ENCODE peak calls at places on chromosomes 2 and 18, in four cellular contexts. One of them, this sample, is unnamed.

GRCh38 chr2:165114345-165114943 is 89.4 kb downstream of the SCN3A start:
- DNase-seq in LoVo: no peak
- DNase-seq in activated CD8-positive, alpha-beta memory T cell treated with anti-CD3 and anti-CD28 coated beads, Interleukin-2, amount 10 ng/mL, durations not matched to agents 7 days and 5 days: no peak
- DNase-seq in stimulated activated CD4-positive, alpha-beta T cell treated with anti-CD3 and anti-CD28 coated beads, Interleukin-2, amount 100 ng/mL, for 48 hours: no peak
- DNase-seq in this sample: no peak

GRCh38 chr2:196172976-196173375 is 1.6 kb upstream of the STK17B start:
- DNase-seq in LoVo: no peak
- DNase-seq in activated CD8-positive, alpha-beta memory T cell treated with anti-CD3 and anti-CD28 coated beads, Interleukin-2, amount 10 ng/mL, durations not matched to agents 7 days and 5 days: peak; percentile 42
- DNase-seq in stimulated activated CD4-positive, alpha-beta T cell treated with anti-CD3 and anti-CD28 coated beads, Interleukin-2, amount 100 ng/mL, for 48 hours: no peak
- DNase-seq in this sample: no peak

GRCh38 chr2:237956402-237956736 is 10.4 kb upstream of the UBE2F start:
- DNase-seq in LoVo: no peak
- DNase-seq in activated CD8-positive, alpha-beta memory T cell treated with anti-CD3 and anti-CD28 coated beads, Interleukin-2, amount 10 ng/mL, durations not matched to agents 7 days and 5 days: no peak
- DNase-seq in stimulated activated CD4-positive, alpha-beta T cell treated with anti-CD3 and anti-CD28 coated beads, Interleukin-2, amount 100 ng/mL, for 48 hours: no peak
- DNase-seq in this sample: no peak

GRCh38 chr2:96142217-96143113 is 2.8 kb downstream of the DUSP2 start:
- DNase-seq in LoVo: no peak
- DNase-seq in activated CD8-positive, alpha-beta memory T cell treated with anti-CD3 and anti-CD28 coated beads, Interleukin-2, amount 10 ng/mL, durations not matched to agents 7 days and 5 days: peak; percentile 75
- DNase-seq in stimulated activated CD4-positive, alpha-beta T cell treated with anti-CD3 and anti-CD28 coated beads, Interleukin-2, amount 100 ng/mL, for 48 hours: peak; percentile 85
- DNase-seq in this sample: peak; percentile 47

GRCh38 chr2:216690451-216691209 is 4.7 kb downstream of the IGFBP5 start:
- DNase-seq in LoVo: no peak
- DNase-seq in activated CD8-positive, alpha-beta memory T cell treated with anti-CD3 and anti-CD28 coated beads, Interleukin-2, amount 10 ng/mL, durations not matched to agents 7 days and 5 days: no peak
- DNase-seq in stimulated activated CD4-positive, alpha-beta T cell treated with anti-CD3 and anti-CD28 coated beads, Interleukin-2, amount 100 ng/mL, for 48 hours: no peak
- DNase-seq in this sample: no peak

GRCh38 chr2:147937744-147938349 is 82.7 kb downstream of the ORC4 start:
- DNase-seq in LoVo: peak; percentile 52
- DNase-seq in activated CD8-positive, alpha-beta memory T cell treated with anti-CD3 and anti-CD28 coated beads, Interleukin-2, amount 10 ng/mL, durations not matched to agents 7 days and 5 days: no peak
- DNase-seq in stimulated activated CD4-positive, alpha-beta T cell treated with anti-CD3 and anti-CD28 coated beads, Interleukin-2, amount 100 ng/mL, for 48 hours: no peak
- DNase-seq in this sample: no peak

GRCh38 chr2:199631129-199631528 is 173.4 kb upstream of the SATB2 start:
- DNase-seq in LoVo: no peak
- DNase-seq in activated CD8-positive, alpha-beta memory T cell treated with anti-CD3 and anti-CD28 coated beads, Interleukin-2, amount 10 ng/mL, durations not matched to agents 7 days and 5 days: no peak
- DNase-seq in stimulated activated CD4-positive, alpha-beta T cell treated with anti-CD3 and anti-CD28 coated beads, Interleukin-2, amount 100 ng/mL, for 48 hours: no peak
- DNase-seq in this sample: no peak

GRCh38 chr2:104965900-104966299 is 72.0 kb upstream of the MRPS9 start:
- DNase-seq in LoVo: no peak
- DNase-seq in activated CD8-positive, alpha-beta memory T cell treated with anti-CD3 and anti-CD28 coated beads, Interleukin-2, amount 10 ng/mL, durations not matched to agents 7 days and 5 days: no peak
- DNase-seq in stimulated activated CD4-positive, alpha-beta T cell treated with anti-CD3 and anti-CD28 coated beads, Interleukin-2, amount 100 ng/mL, for 48 hours: no peak
- DNase-seq in this sample: no peak

GRCh38 chr18:75140296-75140695 is 68.6 kb downstream of the PTGR3 start:
- DNase-seq in LoVo: no peak
- DNase-seq in activated CD8-positive, alpha-beta memory T cell treated with anti-CD3 and anti-CD28 coated beads, Interleukin-2, amount 10 ng/mL, durations not matched to agents 7 days and 5 days: no peak
- DNase-seq in stimulated activated CD4-positive, alpha-beta T cell treated with anti-CD3 and anti-CD28 coated beads, Interleukin-2, amount 100 ng/mL, for 48 hours: no peak
- DNase-seq in this sample: no peak

GRCh38 chr2:74625658-74626425 is 22.3 kb downstream of the M1AP start:
- DNase-seq in LoVo: no peak
- DNase-seq in activated CD8-positive, alpha-beta memory T cell treated with anti-CD3 and anti-CD28 coated beads, Interleukin-2, amount 10 ng/mL, durations not matched to agents 7 days and 5 days: no peak
- DNase-seq in stimulated activated CD4-positive, alpha-beta T cell treated with anti-CD3 and anti-CD28 coated beads, Interleukin-2, amount 100 ng/mL, for 48 hours: no peak
- DNase-seq in this sample: no peak

GRCh38 chr2:237702439-237703397 is 75.3 kb downstream of the LRRFIP1 start:
- DNase-seq in LoVo: no peak
- DNase-seq in activated CD8-positive, alpha-beta memory T cell treated with anti-CD3 and anti-CD28 coated beads, Interleukin-2, amount 10 ng/mL, durations not matched to agents 7 days and 5 days: peak; percentile 68
- DNase-seq in stimulated activated CD4-positive, alpha-beta T cell treated with anti-CD3 and anti-CD28 coated beads, Interleukin-2, amount 100 ng/mL, for 48 hours: no peak
- DNase-seq in this sample: no peak

GRCh38 chr2:208315081-208315788 is 49.2 kb downstream of the PIKFYVE start:
- DNase-seq in LoVo: no peak
- DNase-seq in activated CD8-positive, alpha-beta memory T cell treated with anti-CD3 and anti-CD28 coated beads, Interleukin-2, amount 10 ng/mL, durations not matched to agents 7 days and 5 days: no peak
- DNase-seq in stimulated activated CD4-positive, alpha-beta T cell treated with anti-CD3 and anti-CD28 coated beads, Interleukin-2, amount 100 ng/mL, for 48 hours: no peak
- DNase-seq in this sample: no peak

GRCh38 chr2:156956161-156956560 is 301.3 kb upstream of the GALNT5 start:
- DNase-seq in LoVo: no peak
- DNase-seq in activated CD8-positive, alpha-beta memory T cell treated with anti-CD3 and anti-CD28 coated beads, Interleukin-2, amount 10 ng/mL, durations not matched to agents 7 days and 5 days: no peak
- DNase-seq in stimulated activated CD4-positive, alpha-beta T cell treated with anti-CD3 and anti-CD28 coated beads, Interleukin-2, amount 100 ng/mL, for 48 hours: no peak
- DNase-seq in this sample: no peak

GRCh38 chr2:41736105-41736567 is 311.7 kb upstream of the PKDCC start:
- DNase-seq in LoVo: no peak
- DNase-seq in activated CD8-positive, alpha-beta memory T cell treated with anti-CD3 and anti-CD28 coated beads, Interleukin-2, amount 10 ng/mL, durations not matched to agents 7 days and 5 days: no peak
- DNase-seq in stimulated activated CD4-positive, alpha-beta T cell treated with anti-CD3 and anti-CD28 coated beads, Interleukin-2, amount 100 ng/mL, for 48 hours: no peak
- DNase-seq in this sample: no peak

GRCh38 chr2:15952451-15953142 is 12.2 kb downstream of the MYCN start:
- DNase-seq in LoVo: no peak
- DNase-seq in activated CD8-positive, alpha-beta memory T cell treated with anti-CD3 and anti-CD28 coated beads, Interleukin-2, amount 10 ng/mL, durations not matched to agents 7 days and 5 days: no peak
- DNase-seq in stimulated activated CD4-positive, alpha-beta T cell treated with anti-CD3 and anti-CD28 coated beads, Interleukin-2, amount 100 ng/mL, for 48 hours: no peak
- DNase-seq in this sample: no peak

GRCh38 chr2:74719066-74719465 is 65.0 kb downstream of the SEMA4F start:
- DNase-seq in LoVo: no peak
- DNase-seq in activated CD8-positive, alpha-beta memory T cell treated with anti-CD3 and anti-CD28 coated beads, Interleukin-2, amount 10 ng/mL, durations not matched to agents 7 days and 5 days: no peak
- DNase-seq in stimulated activated CD4-positive, alpha-beta T cell treated with anti-CD3 and anti-CD28 coated beads, Interleukin-2, amount 100 ng/mL, for 48 hours: no peak
- DNase-seq in this sample: no peak

GRCh38 chr2:24435391-24436316 is 55.4 kb upstream of the NCOA1 start:
- DNase-seq in LoVo: no peak
- DNase-seq in activated CD8-positive, alpha-beta memory T cell treated with anti-CD3 and anti-CD28 coated beads, Interleukin-2, amount 10 ng/mL, durations not matched to agents 7 days and 5 days: no peak
- DNase-seq in stimulated activated CD4-positive, alpha-beta T cell treated with anti-CD3 and anti-CD28 coated beads, Interleukin-2, amount 100 ng/mL, for 48 hours: no peak
- DNase-seq in this sample: no peak

GRCh38 chr2:44953686-44953976 is 12.1 kb downstream of the SIX3 start:
- DNase-seq in LoVo: no peak
- DNase-seq in activated CD8-positive, alpha-beta memory T cell treated with anti-CD3 and anti-CD28 coated beads, Interleukin-2, amount 10 ng/mL, durations not matched to agents 7 days and 5 days: no peak
- DNase-seq in stimulated activated CD4-positive, alpha-beta T cell treated with anti-CD3 and anti-CD28 coated beads, Interleukin-2, amount 100 ng/mL, for 48 hours: no peak
- DNase-seq in this sample: no peak

GRCh38 chr2:231727621-231728020 is 19.3 kb downstream of the PTMA start:
- DNase-seq in LoVo: no peak
- DNase-seq in activated CD8-positive, alpha-beta memory T cell treated with anti-CD3 and anti-CD28 coated beads, Interleukin-2, amount 10 ng/mL, durations not matched to agents 7 days and 5 days: no peak
- DNase-seq in stimulated activated CD4-positive, alpha-beta T cell treated with anti-CD3 and anti-CD28 coated beads, Interleukin-2, amount 100 ng/mL, for 48 hours: no peak
- DNase-seq in this sample: no peak